ENCODE peak calls at places on chromosomes 3 and 15, in seven cellular contexts. P is activated CD8-positive, alpha-beta T cell treated with anti-CD3 and anti-CD28 coated beads for 36 hours; S is stimulated activated CD8-positive, alpha-beta memory T cell treated with anti-CD3 and anti-CD28 coated beads, Interleukin-4, amount 100 ng/mL, for 24 hours; E is frontal cortex; I is substantia nigra; D is mucosa of gallbladder; Z is brain microvascular endothelial cell. X is an unnamed sample.

GRCh38 chr3:46516521-46516920 is 18.7 kb downstream of the RTP3 start:
- DNase-seq in S (no peak), P (no peak), D (no peak), Z (peak), E (no peak), I (no peak), X (no peak)

GRCh38 chr3:16477501-16477900 is 36.0 kb downstream of the RFTN1 start:
- DNase-seq in S (no peak), E (no peak), I (no peak), Z (no peak), D (no peak), P (no peak), X (no peak)

GRCh38 chr3:88896026-88896425 is 211.4 kb upstream of the EPHA3 start:
- DNase-seq in Z (no peak), D (no peak), I (no peak), S (no peak), E (no peak), P (no peak), X (no peak)

GRCh38 chr15:55530861-55531313 is 22.9 kb upstream of the DNAAF4 start:
- DNase-seq in D (no peak), P (no peak), I (no peak), S (no peak), E (no peak), Z (peak), X (peak)

GRCh38 chr3:139096670-139097069 is 52.0 kb upstream of the PRR23C start:
- DNase-seq in S (no peak), I (no peak), Z (no peak), D (no peak), E (no peak), P (no peak), X (no peak)

GRCh38 chr3:152426393-152426792 is 157.7 kb downstream of the MBNL1 start:
- DNase-seq in P (no peak), Z (no peak), S (no peak), D (no peak), I (no peak), E (no peak), X (no peak)

GRCh38 chr3:99484871-99485270 is 153.5 kb upstream of the COL8A1 start:
- DNase-seq in I (no peak), E (no peak), Z (peak), P (no peak), D (no peak), S (no peak), X (no peak)

GRCh38 chr3:184384342-184384741 is 4.5 kb downstream of the CHRD start:
- DNase-seq in P (no peak), S (no peak), D (no peak), E (no peak), Z (no peak), I (no peak), X (no peak)

GRCh38 chr15:56492786-56493555 is 28.0 kb upstream of the MNS1 start:
- DNase-seq in I (no peak), S (no peak), D (no peak), E (no peak), Z (no peak), P (peak), X (no peak)

GRCh38 chr3:43178891-43179366 is 73.0 kb upstream of the POMGNT2 start:
- DNase-seq in Z (peak), S (no peak), I (no peak), P (no peak), D (peak), E (no peak), X (no peak)

GRCh38 chr15:66679657-66680108 is 22.4 kb upstream of the SMAD6 start:
- DNase-seq in E (no peak), D (no peak), Z (peak), I (no peak), P (no peak), S (no peak), X (no peak)

GRCh38 chr3:31576521-31576920 is 43.8 kb downstream of the STT3B start:
- DNase-seq in I (no peak), E (no peak), S (no peak), P (no peak), D (no peak), Z (no peak), X (no peak)

GRCh38 chr15:58332676-58333400 is 99.0 kb upstream of the LIPC start:
- DNase-seq in I (no peak), D (no peak), S (no peak), P (no peak), Z (peak), E (no peak), X (peak)

GRCh38 chr3:193831495-193832455 is 238.8 kb downstream of the OPA1 start:
- DNase-seq in Z (no peak), I (peak), P (no peak), S (no peak), E (peak), D (peak), X (no peak)

GRCh38 chr15:64634020-64634419 is 141.4 kb downstream of the RBPMS2 start:
- DNase-seq in E (no peak), S (peak), I (no peak), Z (peak), D (no peak), P (peak), X (no peak)

GRCh38 chr15:75677601-75678323 is 30.1 kb downstream of the SNX33 start:
- DNase-seq in P (no peak), Z (no peak), D (no peak), I (no peak), E (no peak), S (no peak), X (no peak)

GRCh38 chr3:184338538-184338945 is 1.1 kb downstream of the FAM131A start:
- DNase-seq in D (peak), E (peak), P (peak), S (no peak), I (peak), Z (peak), X (peak)

GRCh38 chr3:127775398-127776109 is 46.8 kb downstream of the MGLL start:
- DNase-seq in Z (peak), I (no peak), P (no peak), S (no peak), D (no peak), E (no peak), X (peak)

GRCh38 chr3:183123891-183124290 is 24.6 kb upstream of the MCCC1 start:
- DNase-seq in E (no peak), I (no peak), Z (no peak), S (no peak), D (no peak), P (no peak), X (no peak)

GRCh38 chr3:73783811-73784210 is 159.1 kb upstream of the PDZRN3 start:
- DNase-seq in I (no peak), E (no peak), D (no peak), S (no peak), Z (no peak), P (no peak), X (no peak)

GRCh38 chr3:56123487-56123886 is 344.8 kb downstream of the ERC2 start:
- DNase-seq in I (no peak), S (no peak), Z (no peak), D (no peak), P (no peak), E (no peak), X (no peak)

GRCh38 chr3:55330756-55331155 is 156.3 kb downstream of the WNT5A start:
- DNase-seq in P (no peak), Z (peak), I (no peak), S (no peak), E (no peak), D (no peak), X (no peak)

GRCh38 chr15:79028411-79028964 is 62.1 kb downstream of the RASGRF1 start:
- DNase-seq in D (peak), Z (peak), I (peak), P (peak), E (peak), S (no peak), X (peak)

GRCh38 chr15:80595391-80595790 is 99.7 kb upstream of the ABHD17C start:
- DNase-seq in P (no peak), E (no peak), D (no peak), Z (no peak), S (no peak), I (no peak), X (no peak)

GRCh38 chr15:101011582-101011981 is 92.4 kb downstream of the LRRK1 start:
- DNase-seq in E (no peak), D (peak), Z (no peak), S (no peak), P (no peak), I (no peak), X (no peak)

GRCh38 chr3:156093966-156094365 is 26.4 kb upstream of the KCNAB1 start:
- DNase-seq in P (no peak), E (no peak), D (no peak), S (no peak), Z (no peak), I (no peak), X (no peak)

GRCh38 chr15:81108427-81108826 is 25.6 kb upstream of the CFAP161 start:
- DNase-seq in D (no peak), Z (no peak), P (peak), E (no peak), I (peak), S (no peak), X (no peak)

GRCh38 chr3:47412842-47413520 is 32.2 kb downstream of the PTPN23 start:
- DNase-seq in D (no peak), E (no peak), S (no peak), P (no peak), I (no peak), Z (no peak), X (peak)

GRCh38 chr15:85374831-85375230 is 5.6 kb upstream of the AKAP13 start:
- DNase-seq in S (no peak), Z (no peak), E (no peak), D (no peak), P (no peak), I (no peak), X (no peak)